ENCODE peak calls at places on chromosomes 3 and 15, in five cellular contexts. T, S, L, W and H are unnamed samples.

GRCh38 chr3:135456182-135456790 is 509.2 kb upstream of the PPP2R3A start:
- DNase-seq in T (no peak), S (no peak), L (no peak), W (no peak), H (peak)

GRCh38 chr15:52436971-52437370 is 91.7 kb downstream of the MYO5A start:
- DNase-seq in T (peak), S (no peak), L (peak), W (no peak), H (no peak)

GRCh38 chr3:111596328-111596727 is 1.2 kb upstream of the ZBED2 start:
- DNase-seq in T (no peak), S (no peak), L (no peak), W (no peak), H (no peak)

GRCh38 chr3:32076566-32076965 is 29.9 kb upstream of the GPD1L start:
- DNase-seq in T (peak), S (no peak), L (peak), W (no peak), H (no peak)

GRCh38 chr3:54066253-54066652 is 56.1 kb upstream of the CACNA2D3 start:
- DNase-seq in T (no peak), S (no peak), L (no peak), W (no peak), H (no peak)

GRCh38 chr3:100902572-100902971 is 90.6 kb downstream of the ABI3BP start:
- DNase-seq in T (peak), S (no peak), L (peak), W (no peak), H (no peak)

GRCh38 chr15:43441316-43441715 is 51.6 kb downstream of the TP53BP1 start:
- DNase-seq in T (peak), S (no peak), L (peak), W (no peak), H (no peak)

GRCh38 chr15:56957812-56958406 is 39.5 kb downstream of the TCF12 start:
- DNase-seq in T (no peak), S (no peak), L (no peak), W (no peak), H (peak)

GRCh38 chr15:88624156-88624970 is 3.2 kb downstream of the AEN start:
- DNase-seq in T (no peak), S (no peak), L (peak), W (no peak), H (peak)

GRCh38 chr15:80580107-80580506 is 115.0 kb upstream of the ABHD17C start:
- DNase-seq in T (peak), S (no peak), L (peak), W (peak), H (no peak)

GRCh38 chr3:127226946-127227842 is 34.3 kb downstream of the PRR23E start:
- DNase-seq in T (peak), S (peak), L (peak), W (peak), H (peak)

GRCh38 chr3:158430448-158430847 is 140.5 kb upstream of the MLF1 start:
- DNase-seq in T (peak), S (no peak), L (no peak), W (no peak), H (no peak)

GRCh38 chr15:69035205-69035917 is 20.9 kb downstream of the NOX5 start:
- DNase-seq in T (peak), S (no peak), L (no peak), W (peak), H (peak)

GRCh38 chr3:159654183-159655134 is 334.2 kb upstream of the IL12A start:
- DNase-seq in T (peak), S (no peak), L (no peak), W (no peak), H (no peak)

GRCh38 chr3:52310861-52311566 is 5.1 kb upstream of the DNAH1 start:
- DNase-seq in T (no peak), S (no peak), L (no peak), W (no peak), H (no peak)

GRCh38 chr3:11568503-11569155 is 75.1 kb downstream of the VGLL4 start:
- DNase-seq in T (peak), S (peak), L (peak), W (peak), H (no peak)
- H3K9ac ChIP-seq in T (peak), S (peak), L (peak), W (peak), H (no peak)

GRCh38 chr3:128486692-128487537 is 6.1 kb downstream of the GATA2 start:
- DNase-seq in T (peak), S (no peak), L (peak), W (no peak), H (peak)
- TF ChIP-seq EZH2 in T (no peak), S (no peak), L (no peak), W (peak), H (peak)

GRCh38 chr3:129461022-129461421 is 21.0 kb downstream of the IFT122 start:
- DNase-seq in T (peak), S (no peak), L (peak), W (no peak), H (no peak)
- H3K9ac ChIP-seq in T (peak), S (no peak), L (peak), W (no peak), H (no peak)

GRCh38 chr3:184489457-184489856 is 72.1 kb upstream of the EPHB3 start:
- DNase-seq in T (no peak), S (no peak), L (peak), W (no peak), H (no peak)

GRCh38 chr3:184486614-184487013 is 75.0 kb upstream of the EPHB3 start:
- DNase-seq in T (no peak), S (no peak), L (no peak), W (no peak), H (no peak)

GRCh38 chr3:184488577-184488976 is 73.0 kb upstream of the EPHB3 start:
- DNase-seq in T (no peak), S (no peak), L (no peak), W (no peak), H (no peak)

GRCh38 chr3:184491867-184492615 is 69.5 kb upstream of the EPHB3 start:
- DNase-seq in T (no peak), S (no peak), L (peak), W (no peak), H (no peak)

GRCh38 chr3:184491011-184491576 is 70.5 kb upstream of the EPHB3 start:
- DNase-seq in T (peak), S (no peak), L (peak), W (no peak), H (no peak)
- TF ChIP-seq EZH2 in T (no peak), S (no peak), L (no peak), W (no peak), H (peak)

GRCh38 chr15:31341501-31342195 is 15.0 kb downstream of the KLF13 start:
- DNase-seq in T (no peak), S (no peak), L (no peak), W (no peak), H (no peak)

GRCh38 chr15:31342781-31343626 is 16.4 kb downstream of the KLF13 start:
- DNase-seq in T (no peak), S (no peak), L (no peak), W (no peak), H (peak)

GRCh38 chr15:31343831-31344230 is 17.2 kb downstream of the KLF13 start:
- DNase-seq in T (no peak), S (no peak), L (no peak), W (no peak), H (no peak)

GRCh38 chr15:31341036-31341435 is 14.4 kb downstream of the KLF13 start:
- DNase-seq in T (no peak), S (no peak), L (no peak), W (no peak), H (no peak)

DNA sequence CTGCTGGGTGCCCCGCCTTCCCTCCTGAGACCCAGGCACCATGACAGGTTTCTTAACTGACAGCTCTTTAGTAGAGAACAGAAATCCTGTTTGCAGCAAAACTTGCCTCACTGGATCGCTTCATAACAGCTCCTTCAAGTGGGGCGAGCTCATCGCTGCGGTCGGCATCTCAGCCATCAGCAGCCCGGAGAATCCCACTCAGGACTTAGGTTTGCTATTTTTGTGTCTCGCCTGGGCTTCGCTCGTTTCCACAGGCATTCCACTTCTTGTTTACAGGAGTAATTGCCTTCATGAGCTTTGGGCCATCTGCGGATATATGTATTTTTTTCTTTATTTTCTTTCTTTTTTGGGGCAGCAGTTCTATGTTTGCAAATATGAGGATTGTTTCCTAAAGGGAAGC is 15.7 kb downstream of the KLF13 start:
- DNase-seq in T (no peak), S (no peak), L (no peak), W (no peak), H (no peak)
- H3K9ac ChIP-seq in T (no peak), S (no peak), L (no peak), W (no peak), H (no peak)

GRCh38 chr15:31221936-31222515 is 104.6 kb upstream of the KLF13 start:
- DNase-seq in T (no peak), S (no peak), L (no peak), W (no peak), H (no peak)

GRCh38 chr15:31226011-31226410 is 100.6 kb upstream of the KLF13 start:
- DNase-seq in T (no peak), S (no peak), L (no peak), W (no peak), H (no peak)

GRCh38 chr15:31225356-31225955 is 101.2 kb upstream of the KLF13 start:
- DNase-seq in T (no peak), S (no peak), L (no peak), W (no peak), H (no peak)

GRCh38 chr15:31222769-31223345 is 103.8 kb upstream of the KLF13 start:
- DNase-seq in T (no peak), S (no peak), L (no peak), W (no peak), H (no peak)

GRCh38 chr15:31223478-31224350 is 102.9 kb upstream of the KLF13 start:
- DNase-seq in T (no peak), S (no peak), L (no peak), W (no peak), H (no peak)
- TF ChIP-seq EZH2 in T (no peak), S (no peak), L (peak), W (no peak), H (no peak)